ENCODE peak calls at places on chromosomes 3 and 15, in six cellular contexts. U is breast epithelium, K is endothelial cell of umbilical vein, N is fibroblast of the aortic adventitia, C is OCI-LY7, A is lower leg skin. T is an unnamed sample.

GRCh38 chr3:138092023-138092422 is 23.4 kb downstream of the DZIP1L start:
- DNase-seq in U (no peak), K (no peak), N (peak; percentile 75), C (no peak), A (no peak), T (no peak)

GRCh38 chr3:179957264-179957845 is 79.4 kb downstream of the PEX5L start:
- DNase-seq in U (no peak), K (no peak), N (no peak), C (no peak), A (no peak), T (no peak)

GRCh38 chr15:85742186-85742751 is 52.5 kb downstream of the KLHL25 start:
- DNase-seq in U (no peak), K (no peak), N (peak; percentile 42), C (no peak), A (peak; percentile 80), T (no peak)

GRCh38 chr3:49910409-49911123 is 6.9 kb upstream of the MST1R start:
- DNase-seq in U (no peak), K (no peak), N (no peak), C (no peak), A (no peak), T (no peak)

GRCh38 chr3:57556459-57557087 is 499 bp downstream of the PDE12 start:
- DNase-seq in U (no peak), K (no peak), N (no peak), C (peak; percentile 60), A (peak; percentile 88), T (no peak)

GRCh38 chr15:25900901-25901300 is 37.8 kb upstream of the ATP10A start:
- DNase-seq in U (no peak), K (no peak), N (peak; percentile 67), C (no peak), A (no peak), T (no peak)

GRCh38 chr3:107675233-107675900 is 152.6 kb downstream of the BBX start:
- DNase-seq in U (no peak), K (no peak), N (no peak), C (peak; percentile 79), A (no peak), T (no peak)

GRCh38 chr15:70802629-70803028 is 39.3 kb upstream of the UACA start:
- DNase-seq in U (no peak), K (peak; percentile 24), N (peak; percentile 63), C (no peak), A (no peak), T (no peak)

GRCh38 chr15:97598353-97598798 is 362.1 kb upstream of the ARRDC4 start:
- DNase-seq in U (no peak), K (no peak), N (no peak), C (no peak), A (no peak), T (no peak)

GRCh38 chr3:169501080-169501479 is 162.4 kb downstream of the MECOM start:
- DNase-seq in U (no peak), K (no peak), N (no peak), C (no peak), A (no peak), T (no peak)

GRCh38 chr15:78880242-78880533 is 7.5 kb downstream of the MORF4L1 start:
- DNase-seq in U (no peak), K (no peak), N (no peak), C (no peak), A (no peak), T (no peak)

GRCh38 chr3:158094917-158095301 is 11.3 kb downstream of the SHOX2 start:
- DNase-seq in U (no peak), K (no peak), N (no peak), C (no peak), A (no peak), T (no peak)
- H3K4me3 ChIP-seq in U (no peak overlapping the region), K (no peak overlapping the region), N (no peak overlapping the region), C (no peak overlapping the region), A (no peak overlapping the region), T (no peak overlapping the region)

GRCh38 chr3:29283297-29283681 is 2.4 kb downstream of the RBMS3 start:
- DNase-seq in U (no peak), K (no peak), N (peak; percentile 49), C (no peak), A (no peak), T (no peak)
- H3K4me3 ChIP-seq in U (peak overlapping the region; percentile 81), K (peak overlapping the region; percentile 58), N (peak overlapping the region; percentile 93), C (peak overlapping the region; percentile 65), A (peak overlapping the region; percentile 12), T (no peak overlapping the region)

GRCh38 chr3:27533718-27534578 is 49.8 kb upstream of the SLC4A7 start:
- DNase-seq in U (peak; percentile 44), K (peak; percentile 97), N (peak; percentile 99), C (peak; percentile 1), A (peak; percentile 93), T (peak; percentile 35)
- H3K4me3 ChIP-seq in U (peak overlapping the region; percentile 0), K (no peak overlapping the region), N (no peak overlapping the region), C (no peak overlapping the region), A (no peak overlapping the region), T (no peak overlapping the region)

DNA sequence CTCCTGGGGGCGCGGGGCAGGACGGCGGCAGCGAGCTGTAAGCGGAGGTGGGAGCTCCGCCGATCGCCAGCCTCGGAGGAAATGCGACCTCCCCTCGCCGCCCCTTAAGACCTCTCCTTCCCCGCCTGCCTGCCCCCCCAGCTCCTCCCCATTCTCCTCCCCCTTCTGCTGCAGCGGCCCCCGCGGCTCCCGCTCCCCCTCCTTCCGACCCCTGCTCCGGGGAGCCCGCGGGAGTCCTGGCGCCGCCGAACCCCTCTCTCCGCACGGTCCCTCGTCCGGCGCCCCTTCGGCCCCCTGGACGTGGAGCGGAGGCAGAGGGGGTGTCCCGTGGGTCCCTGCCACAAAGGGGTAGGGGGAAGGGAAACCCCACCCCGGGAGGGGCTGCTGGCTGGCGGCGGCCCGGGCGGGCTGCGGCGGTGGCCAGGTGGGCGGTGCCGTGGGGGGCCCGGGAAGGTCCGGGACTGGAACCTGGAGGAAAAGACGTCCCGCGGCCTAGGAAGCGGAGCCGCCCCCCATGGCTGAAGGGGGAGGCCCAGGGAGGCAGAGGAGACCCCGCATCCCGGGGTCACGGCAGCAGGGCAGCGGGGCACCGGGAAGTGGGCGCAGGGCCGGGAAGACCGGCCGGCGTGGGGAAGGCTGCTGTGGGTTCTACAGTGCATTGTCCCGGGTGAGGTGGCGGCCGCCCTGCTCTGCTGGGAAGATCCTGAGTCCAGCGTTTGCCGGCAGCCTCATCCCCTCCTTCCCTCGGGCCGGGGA is at the start of gene FSTL1:
- DNase-seq in U (peak; percentile 45), K (peak; percentile 67), N (peak; percentile 71), C (no peak), A (peak; percentile 93), T (no peak)
- H3K4me3 ChIP-seq in U (peak within 1 kb of the TSS; percentile 73), K (peak within 1 kb of the TSS; percentile 92), N (peak within 1 kb of the TSS; percentile 85), C (no peak within 1 kb of the TSS), A (peak within 1 kb of the TSS; percentile 84), T (peak within 1 kb of the TSS; percentile 42)

GRCh38 chr15:67149859-67150824 is 84.7 kb downstream of the SMAD3 start:
- DNase-seq in U (no peak), K (peak; percentile 99), N (peak; percentile 99), C (no peak), A (no peak), T (no peak)
- H3K4me3 ChIP-seq in U (peak overlapping the region; percentile 3), K (peak overlapping the region; percentile 5), N (peak overlapping the region; percentile 2), C (no peak overlapping the region), A (no peak overlapping the region), T (no peak overlapping the region)

GRCh38 chr15:41647269-41647668 is 12.9 kb upstream of the MGA start:
- DNase-seq in U (no peak), K (no peak), N (no peak), C (no peak), A (no peak), T (no peak)

GRCh38 chr15:41650806-41651205 is 9.4 kb upstream of the MGA start:
- DNase-seq in U (no peak), K (no peak), N (no peak), C (no peak), A (no peak), T (no peak)

GRCh38 chr15:41648097-41648496 is 12.1 kb upstream of the MGA start:
- DNase-seq in U (no peak), K (no peak), N (no peak), C (no peak), A (no peak), T (no peak)

GRCh38 chr15:41651373-41651772 is 8.8 kb upstream of the MGA start:
- DNase-seq in U (no peak), K (no peak), N (no peak), C (no peak), A (no peak), T (no peak)

DNA sequence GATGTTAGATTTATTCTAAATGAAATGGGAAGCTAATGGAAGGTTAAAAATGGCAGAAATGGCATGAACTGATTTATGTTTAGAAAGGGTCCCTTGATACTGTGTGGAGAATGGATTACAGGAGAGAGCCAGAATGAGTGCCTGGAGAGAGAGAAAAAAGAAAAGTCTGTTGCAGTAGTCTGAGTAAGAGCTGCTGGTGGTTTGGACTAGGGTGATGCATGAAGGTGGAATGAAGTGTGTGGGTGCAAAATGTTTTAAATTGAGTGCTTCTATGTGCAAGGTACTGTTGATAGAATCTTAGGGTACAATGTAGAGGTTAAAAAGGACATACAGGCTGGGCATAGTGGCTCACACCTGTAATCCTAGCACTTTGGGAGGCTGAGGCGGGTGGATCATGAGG is 11.4 kb upstream of the MGA start:
- DNase-seq in U (no peak), K (no peak), N (peak; percentile 42), C (no peak), A (no peak), T (no peak)
- H3K4me3 ChIP-seq in U (no peak overlapping the region), K (no peak overlapping the region), N (no peak overlapping the region), C (no peak overlapping the region), A (no peak overlapping the region), T (no peak overlapping the region)

DNA sequence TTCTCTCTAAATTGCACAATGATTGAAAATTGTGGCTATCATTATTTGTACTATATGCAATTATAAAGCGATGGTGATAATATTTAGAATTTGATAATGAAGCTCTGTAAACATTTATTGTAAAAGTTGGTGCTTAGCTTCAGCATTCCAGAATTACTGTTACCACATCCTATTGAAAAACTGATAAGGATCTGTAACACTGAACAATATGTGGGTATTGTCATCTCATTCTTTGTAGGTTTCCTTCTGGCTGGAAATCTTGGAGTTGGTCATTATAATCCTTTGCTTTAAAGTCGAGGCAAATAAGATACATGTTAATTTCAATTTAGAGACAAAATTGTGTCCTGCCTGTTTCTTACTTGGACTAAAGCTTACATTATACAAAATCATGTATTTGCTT is 323.4 kb upstream of the GOLIM4 start:
- DNase-seq in U (no peak), K (no peak), N (no peak), C (no peak), A (no peak), T (no peak)
- H3K4me3 ChIP-seq in U (no peak overlapping the region), K (no peak overlapping the region), N (no peak overlapping the region), C (no peak overlapping the region), A (no peak overlapping the region), T (no peak overlapping the region)

GRCh38 chr15:65355173-65355982 is 22.4 kb downstream of the IGDCC3 start:
- DNase-seq in U (no peak), K (no peak), N (no peak), C (no peak), A (no peak), T (no peak)
- H3K4me3 ChIP-seq in U (peak overlapping the region; percentile 69), K (peak overlapping the region; percentile 24), N (peak overlapping the region; percentile 42), C (no peak overlapping the region), A (no peak overlapping the region), T (no peak overlapping the region)